ENCODE peak calls at places on chromosome 2, in eight cellular contexts. One of them, this sample, is unnamed.

GRCh38 chr2:551621-552020 is 125.6 kb downstream of the TMEM18 start:
- DNase-seq in esophagus squamous epithelium: no peak
- DNase-seq in foreskin fibroblast: no peak
- DNase-seq in GM06990: no peak
- DNase-seq in cardiac fibroblast: no peak
- DNase-seq in hepatocyte: no peak
- DNase-seq in brain microvascular endothelial cell: no peak
- DNase-seq in body of pancreas: no peak
- DNase-seq in this sample: no peak

GRCh38 chr2:181438298-181438697 is 18.9 kb upstream of the ITGA4 start:
- DNase-seq in esophagus squamous epithelium: no peak
- DNase-seq in foreskin fibroblast: no peak
- DNase-seq in GM06990: no peak
- DNase-seq in cardiac fibroblast: no peak
- DNase-seq in hepatocyte: no peak
- DNase-seq in brain microvascular endothelial cell: no peak
- DNase-seq in body of pancreas: no peak
- DNase-seq in this sample: peak; percentile 16

GRCh38 chr2:128643221-128644065 is 324.8 kb upstream of the HS6ST1 start:
- DNase-seq in esophagus squamous epithelium: no peak
- DNase-seq in foreskin fibroblast: no peak
- DNase-seq in GM06990: no peak
- DNase-seq in cardiac fibroblast: no peak
- DNase-seq in hepatocyte: no peak
- DNase-seq in brain microvascular endothelial cell: no peak
- DNase-seq in body of pancreas: no peak
- DNase-seq in this sample: no peak

GRCh38 chr2:15939556-15939853 is 845 bp upstream of the MYCN start:
- DNase-seq in esophagus squamous epithelium: no peak
- DNase-seq in foreskin fibroblast: peak; percentile 7
- DNase-seq in GM06990: no peak
- DNase-seq in cardiac fibroblast: no peak
- DNase-seq in hepatocyte: no peak
- DNase-seq in brain microvascular endothelial cell: no peak
- DNase-seq in body of pancreas: peak; percentile 69
- DNase-seq in this sample: no peak

GRCh38 chr2:191318037-191318728 is 73.0 kb downstream of the MYO1B start:
- DNase-seq in esophagus squamous epithelium: no peak
- DNase-seq in foreskin fibroblast: peak; percentile 82
- DNase-seq in GM06990: no peak
- DNase-seq in cardiac fibroblast: peak; percentile 62
- DNase-seq in hepatocyte: no peak
- DNase-seq in brain microvascular endothelial cell: peak; percentile 75
- DNase-seq in body of pancreas: peak; percentile 37
- DNase-seq in this sample: peak; percentile 16

GRCh38 chr2:122748552-122749011 is 993.1 kb downstream of the TSN start:
- DNase-seq in esophagus squamous epithelium: no peak
- DNase-seq in foreskin fibroblast: peak; percentile 2
- DNase-seq in GM06990: no peak
- DNase-seq in cardiac fibroblast: peak; percentile 97
- DNase-seq in hepatocyte: peak; percentile 39
- DNase-seq in brain microvascular endothelial cell: peak; percentile 86
- DNase-seq in body of pancreas: no peak
- DNase-seq in this sample: no peak

GRCh38 chr2:44715671-44716077 is 225.8 kb upstream of the SIX3 start:
- DNase-seq in esophagus squamous epithelium: no peak
- DNase-seq in foreskin fibroblast: peak; percentile 36
- DNase-seq in GM06990: no peak
- DNase-seq in cardiac fibroblast: peak; percentile 53
- DNase-seq in hepatocyte: peak; percentile 17
- DNase-seq in brain microvascular endothelial cell: peak; percentile 57
- DNase-seq in body of pancreas: no peak
- DNase-seq in this sample: no peak

GRCh38 chr2:230891108-230891507 is 26.4 kb downstream of the ITM2C start:
- DNase-seq in esophagus squamous epithelium: no peak
- DNase-seq in foreskin fibroblast: no peak
- DNase-seq in GM06990: no peak
- DNase-seq in cardiac fibroblast: peak; percentile 30
- DNase-seq in hepatocyte: no peak
- DNase-seq in brain microvascular endothelial cell: no peak
- DNase-seq in body of pancreas: no peak
- DNase-seq in this sample: no peak

GRCh38 chr2:100018794-100019193 is 123.6 kb downstream of the AFF3 start:
- DNase-seq in esophagus squamous epithelium: no peak
- DNase-seq in foreskin fibroblast: peak; percentile 28
- DNase-seq in GM06990: no peak
- DNase-seq in cardiac fibroblast: peak; percentile 6
- DNase-seq in hepatocyte: peak; percentile 38
- DNase-seq in brain microvascular endothelial cell: peak; percentile 66
- DNase-seq in body of pancreas: no peak
- DNase-seq in this sample: peak; percentile 9

GRCh38 chr2:70029814-70030409 is 57.4 kb upstream of the PCBP1 start:
- DNase-seq in esophagus squamous epithelium: no peak
- DNase-seq in foreskin fibroblast: no peak
- DNase-seq in GM06990: no peak
- DNase-seq in cardiac fibroblast: peak; percentile 89
- DNase-seq in hepatocyte: peak; percentile 78
- DNase-seq in brain microvascular endothelial cell: peak; percentile 24
- DNase-seq in body of pancreas: peak; percentile 57
- DNase-seq in this sample: no peak

GRCh38 chr2:212361174-212361756 is 177.3 kb downstream of the ERBB4 start:
- DNase-seq in esophagus squamous epithelium: no peak
- DNase-seq in foreskin fibroblast: no peak
- DNase-seq in GM06990: no peak
- DNase-seq in cardiac fibroblast: no peak
- DNase-seq in hepatocyte: no peak
- DNase-seq in brain microvascular endothelial cell: no peak
- DNase-seq in body of pancreas: no peak
- DNase-seq in this sample: no peak

GRCh38 chr2:232039086-232039485 is 77.6 kb downstream of the DIS3L2 start:
- DNase-seq in esophagus squamous epithelium: no peak
- DNase-seq in foreskin fibroblast: no peak
- DNase-seq in GM06990: no peak
- DNase-seq in cardiac fibroblast: no peak
- DNase-seq in hepatocyte: no peak
- DNase-seq in brain microvascular endothelial cell: no peak
- DNase-seq in body of pancreas: no peak
- DNase-seq in this sample: no peak

GRCh38 chr2:1600191-1601063 is 143.9 kb downstream of the PXDN start:
- DNase-seq in esophagus squamous epithelium: no peak
- DNase-seq in foreskin fibroblast: peak; percentile 86
- DNase-seq in GM06990: no peak
- DNase-seq in cardiac fibroblast: no peak
- DNase-seq in hepatocyte: no peak
- DNase-seq in brain microvascular endothelial cell: no peak
- DNase-seq in body of pancreas: peak; percentile 4
- DNase-seq in this sample: no peak

GRCh38 chr2:149766339-149766738 is 178.8 kb upstream of the MMADHC start:
- DNase-seq in esophagus squamous epithelium: no peak
- DNase-seq in foreskin fibroblast: no peak
- DNase-seq in GM06990: no peak
- DNase-seq in cardiac fibroblast: peak; percentile 69
- DNase-seq in hepatocyte: no peak
- DNase-seq in brain microvascular endothelial cell: no peak
- DNase-seq in body of pancreas: no peak
- DNase-seq in this sample: no peak

GRCh38 chr2:101690547-101691182 is 6.8 kb upstream of the MAP4K4 start:
- DNase-seq in esophagus squamous epithelium: no peak
- DNase-seq in foreskin fibroblast: no peak
- DNase-seq in GM06990: no peak
- DNase-seq in cardiac fibroblast: no peak
- DNase-seq in hepatocyte: no peak
- DNase-seq in brain microvascular endothelial cell: no peak
- DNase-seq in body of pancreas: no peak
- DNase-seq in this sample: no peak

GRCh38 chr2:216116418-216116817 is 7.3 kb downstream of the XRCC5 start:
- DNase-seq in esophagus squamous epithelium: no peak
- DNase-seq in foreskin fibroblast: no peak
- DNase-seq in GM06990: no peak
- DNase-seq in cardiac fibroblast: no peak
- DNase-seq in hepatocyte: no peak
- DNase-seq in brain microvascular endothelial cell: no peak
- DNase-seq in body of pancreas: no peak
- DNase-seq in this sample: no peak

GRCh38 chr2:11738589-11739436 is 7.6 kb upstream of the LPIN1 start:
- DNase-seq in esophagus squamous epithelium: no peak
- DNase-seq in foreskin fibroblast: peak; percentile 91
- DNase-seq in GM06990: no peak
- DNase-seq in cardiac fibroblast: peak; percentile 93
- DNase-seq in hepatocyte: peak; percentile 77
- DNase-seq in brain microvascular endothelial cell: peak; percentile 58
- DNase-seq in body of pancreas: peak; percentile 70
- DNase-seq in this sample: peak; percentile 60

GRCh38 chr2:16287281-16287680 is 346.9 kb downstream of the MYCN start:
- DNase-seq in esophagus squamous epithelium: no peak
- DNase-seq in foreskin fibroblast: no peak
- DNase-seq in GM06990: no peak
- DNase-seq in cardiac fibroblast: no peak
- DNase-seq in hepatocyte: no peak
- DNase-seq in brain microvascular endothelial cell: no peak
- DNase-seq in body of pancreas: no peak
- DNase-seq in this sample: no peak

DNA sequence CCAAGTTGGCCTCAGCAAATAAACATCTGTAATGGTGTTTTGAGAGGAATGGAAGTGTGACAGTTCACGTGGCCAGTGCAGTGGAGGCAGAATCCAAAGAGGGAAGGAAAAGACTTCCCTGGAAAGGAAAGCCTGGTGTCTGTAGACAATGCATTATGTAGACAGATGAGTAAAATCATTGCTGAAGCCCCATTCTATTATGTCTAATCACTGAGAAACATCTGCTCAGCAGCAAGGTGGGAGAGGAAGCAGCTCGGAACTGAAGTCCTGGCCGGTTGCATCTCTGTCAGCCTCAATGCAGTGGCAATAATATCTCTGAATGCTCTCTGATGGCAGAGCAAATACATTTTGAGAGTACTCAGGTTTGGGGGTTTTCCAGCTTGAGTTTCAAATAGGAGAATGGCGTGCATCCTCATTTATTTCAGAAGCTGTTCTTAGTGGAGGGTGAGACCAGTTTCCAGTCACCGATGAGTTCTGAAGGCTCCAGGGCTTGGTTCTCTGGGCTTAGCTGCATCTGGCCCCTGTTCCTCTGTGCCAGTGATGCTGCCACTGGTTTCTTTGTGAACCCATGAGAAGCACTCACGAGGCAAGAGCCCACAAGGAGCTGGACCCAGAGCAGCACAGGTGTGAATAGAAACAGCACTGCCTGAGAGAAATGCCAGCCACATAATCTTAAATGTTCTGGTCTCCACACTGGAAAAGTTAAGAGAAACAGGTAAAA is 63.3 kb downstream of the RPIA start:
- DNase-seq in esophagus squamous epithelium: no peak
- DNase-seq in foreskin fibroblast: no peak
- DNase-seq in GM06990: peak; percentile 35
- DNase-seq in cardiac fibroblast: no peak
- DNase-seq in hepatocyte: no peak
- DNase-seq in brain microvascular endothelial cell: no peak
- DNase-seq in body of pancreas: no peak
- DNase-seq in this sample: no peak
- H3K4me3 ChIP-seq in esophagus squamous epithelium: no peak overlapping the region
- H3K4me3 ChIP-seq in foreskin fibroblast: no peak overlapping the region
- H3K4me3 ChIP-seq in GM06990: no peak overlapping the region
- H3K4me3 ChIP-seq in cardiac fibroblast: no peak overlapping the region
- H3K4me3 ChIP-seq in hepatocyte: no peak overlapping the region
- H3K4me3 ChIP-seq in brain microvascular endothelial cell: no peak overlapping the region
- H3K4me3 ChIP-seq in body of pancreas: no peak overlapping the region
- H3K4me3 ChIP-seq in this sample: no peak overlapping the region

GRCh38 chr2:160489096-160489495 is 4.5 kb downstream of the RBMS1 start:
- DNase-seq in esophagus squamous epithelium: no peak
- DNase-seq in foreskin fibroblast: no peak
- DNase-seq in GM06990: no peak
- DNase-seq in cardiac fibroblast: no peak
- DNase-seq in hepatocyte: no peak
- DNase-seq in brain microvascular endothelial cell: no peak
- DNase-seq in body of pancreas: no peak
- DNase-seq in this sample: no peak

GRCh38 chr2:160492401-160493226 is 993 bp downstream of the RBMS1 start:
- DNase-seq in esophagus squamous epithelium: no peak
- DNase-seq in foreskin fibroblast: peak; percentile 64
- DNase-seq in GM06990: peak; percentile 6
- DNase-seq in cardiac fibroblast: peak; percentile 82
- DNase-seq in hepatocyte: peak; percentile 89
- DNase-seq in brain microvascular endothelial cell: peak; percentile 60
- DNase-seq in body of pancreas: peak; percentile 75
- DNase-seq in this sample: peak; percentile 60

GRCh38 chr2:160493227-160494028 is at the start of gene RBMS1:
- DNase-seq in esophagus squamous epithelium: no peak
- DNase-seq in foreskin fibroblast: peak; percentile 38
- DNase-seq in GM06990: peak; percentile 4
- DNase-seq in cardiac fibroblast: peak; percentile 82
- DNase-seq in hepatocyte: peak; percentile 83
- DNase-seq in brain microvascular endothelial cell: peak; percentile 25
- DNase-seq in body of pancreas: peak; percentile 59
- DNase-seq in this sample: peak; percentile 42

GRCh38 chr2:160491922-160492371 is 1.7 kb downstream of the RBMS1 start:
- DNase-seq in esophagus squamous epithelium: no peak
- DNase-seq in foreskin fibroblast: peak; percentile 62
- DNase-seq in GM06990: no peak
- DNase-seq in cardiac fibroblast: peak; percentile 82
- DNase-seq in hepatocyte: peak; percentile 38
- DNase-seq in brain microvascular endothelial cell: peak; percentile 72
- DNase-seq in body of pancreas: no peak
- DNase-seq in this sample: peak; percentile 20

GRCh38 chr2:160490760-160491367 is 2.7 kb downstream of the RBMS1 start:
- DNase-seq in esophagus squamous epithelium: no peak
- DNase-seq in foreskin fibroblast: no peak
- DNase-seq in GM06990: no peak
- DNase-seq in cardiac fibroblast: no peak
- DNase-seq in hepatocyte: no peak
- DNase-seq in brain microvascular endothelial cell: no peak
- DNase-seq in body of pancreas: no peak
- DNase-seq in this sample: no peak
- H3K4me3 ChIP-seq in esophagus squamous epithelium: no peak overlapping the region
- H3K4me3 ChIP-seq in foreskin fibroblast: peak overlapping the region; percentile 72
- H3K4me3 ChIP-seq in GM06990: no peak overlapping the region
- H3K4me3 ChIP-seq in cardiac fibroblast: peak overlapping the region; percentile 86
- H3K4me3 ChIP-seq in hepatocyte: peak overlapping the region; percentile 97
- H3K4me3 ChIP-seq in brain microvascular endothelial cell: peak overlapping the region; percentile 82
- H3K4me3 ChIP-seq in body of pancreas: no peak overlapping the region
- H3K4me3 ChIP-seq in this sample: no peak overlapping the region

DNA sequence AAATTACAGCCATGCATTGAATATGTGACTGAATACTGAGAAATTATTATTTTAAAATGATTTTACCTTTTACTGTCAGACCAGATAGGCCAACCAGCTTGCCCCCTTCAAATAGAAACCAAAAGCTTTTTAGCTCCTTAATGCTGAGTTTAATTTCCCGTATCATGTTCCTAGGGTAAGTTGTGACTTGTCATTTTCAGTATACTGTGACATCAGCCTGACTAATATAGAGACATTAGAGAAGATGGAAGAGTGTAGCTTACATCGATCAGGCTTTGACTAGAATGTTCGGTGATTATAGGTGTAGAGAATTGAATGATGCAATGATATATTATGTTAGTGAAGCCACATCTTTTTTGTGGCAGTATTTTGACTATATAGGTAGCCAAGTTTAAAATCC is 50.6 kb upstream of the ZEB2 start:
- DNase-seq in esophagus squamous epithelium: no peak
- DNase-seq in foreskin fibroblast: no peak
- DNase-seq in GM06990: no peak
- DNase-seq in cardiac fibroblast: no peak
- DNase-seq in hepatocyte: no peak
- DNase-seq in brain microvascular endothelial cell: no peak
- DNase-seq in body of pancreas: no peak
- DNase-seq in this sample: no peak
- H3K4me3 ChIP-seq in esophagus squamous epithelium: no peak overlapping the region
- H3K4me3 ChIP-seq in foreskin fibroblast: no peak overlapping the region
- H3K4me3 ChIP-seq in GM06990: no peak overlapping the region
- H3K4me3 ChIP-seq in cardiac fibroblast: no peak overlapping the region
- H3K4me3 ChIP-seq in hepatocyte: no peak overlapping the region
- H3K4me3 ChIP-seq in brain microvascular endothelial cell: no peak overlapping the region
- H3K4me3 ChIP-seq in body of pancreas: no peak overlapping the region
- H3K4me3 ChIP-seq in this sample: no peak overlapping the region

GRCh38 chr2:10075571-10076209 is 4.5 kb downstream of the CYS1 start:
- DNase-seq in esophagus squamous epithelium: no peak
- DNase-seq in foreskin fibroblast: no peak
- DNase-seq in GM06990: no peak
- DNase-seq in cardiac fibroblast: no peak
- DNase-seq in hepatocyte: no peak
- DNase-seq in brain microvascular endothelial cell: no peak
- DNase-seq in body of pancreas: no peak
- DNase-seq in this sample: no peak
- H3K4me3 ChIP-seq in esophagus squamous epithelium: no peak overlapping the region
- H3K4me3 ChIP-seq in foreskin fibroblast: no peak overlapping the region
- H3K4me3 ChIP-seq in GM06990: no peak overlapping the region
- H3K4me3 ChIP-seq in cardiac fibroblast: no peak overlapping the region
- H3K4me3 ChIP-seq in hepatocyte: no peak overlapping the region
- H3K4me3 ChIP-seq in brain microvascular endothelial cell: no peak overlapping the region
- H3K4me3 ChIP-seq in body of pancreas: no peak overlapping the region
- H3K4me3 ChIP-seq in this sample: no peak overlapping the region

This sample was measured in small intestine.